ENCODE peak calls at places on chromosomes 1 and 21, in eight cellular contexts. D, I, X, H, Y, U, Q and V are unnamed samples.

GRCh38 chr1:223811634-223812101 is 34.1 kb downstream of the TP53BP2 start:
- DNase-seq in D (no peak), I (no peak), X (no peak), H (no peak), Y (peak; percentile 21), U (no peak), Q (peak; percentile 3), V (peak; percentile 48)

GRCh38 chr1:18316764-18317163 is 164.0 kb upstream of the KLHDC7A start:
- DNase-seq in D (no peak), I (no peak), X (no peak), H (no peak), Y (no peak), U (no peak), Q (no peak), V (no peak)

GRCh38 chr1:112704908-112705627 is 1.9 kb downstream of the RHOC start:
- DNase-seq in D (no peak), I (peak; percentile 73), X (peak; percentile 82), H (peak; percentile 67), Y (peak; percentile 89), U (peak; percentile 97), Q (peak; percentile 91), V (peak; percentile 99)

GRCh38 chr21:39036581-39036980 is 146.7 kb downstream of the PSMG1 start:
- DNase-seq in D (no peak), I (no peak), X (no peak), H (no peak), Y (no peak), U (no peak), Q (no peak), V (no peak)

GRCh38 chr1:61451214-61451968 is 273.6 kb downstream of the TM2D1 start:
- DNase-seq in D (no peak), I (no peak), X (no peak), H (no peak), Y (no peak), U (no peak), Q (no peak), V (no peak)

GRCh38 chr1:243957141-243957540 is 93.9 kb upstream of the ZBTB18 start:
- DNase-seq in D (no peak), I (no peak), X (no peak), H (no peak), Y (no peak), U (no peak), Q (no peak), V (no peak)

GRCh38 chr1:245516178-245516829 is 361.5 kb downstream of the KIF26B start:
- DNase-seq in D (no peak), I (no peak), X (no peak), H (no peak), Y (peak; percentile 41), U (no peak), Q (no peak), V (peak; percentile 86)

GRCh38 chr1:217425528-217425927 is 205.4 kb downstream of the GPATCH2 start:
- DNase-seq in D (no peak), I (no peak), X (no peak), H (no peak), Y (no peak), U (no peak), Q (no peak), V (no peak)

GRCh38 chr1:39305555-39305954 is 101.1 kb downstream of the MACF1 start:
- DNase-seq in D (no peak), I (no peak), X (no peak), H (no peak), Y (no peak), U (no peak), Q (no peak), V (no peak)

GRCh38 chr1:41006942-41007865 is 14.3 kb downstream of the SLFNL1 start:
- DNase-seq in D (no peak), I (no peak), X (no peak), H (no peak), Y (no peak), U (no peak), Q (no peak), V (no peak)

GRCh38 chr1:182586380-182586779 is 2.7 kb downstream of the RNASEL start:
- DNase-seq in D (no peak), I (no peak), X (no peak), H (no peak), Y (no peak), U (no peak), Q (no peak), V (no peak)

GRCh38 chr1:16430598-16430997 is 6.6 kb downstream of the SPATA21 start:
- DNase-seq in D (no peak), I (no peak), X (no peak), H (no peak), Y (peak; percentile 35), U (peak; percentile 69), Q (no peak), V (peak; percentile 23)

GRCh38 chr1:12616709-12617373 is 1.2 kb downstream of the DHRS3 start:
- DNase-seq in D (no peak), I (peak; percentile 81), X (no peak), H (no peak), Y (no peak), U (no peak), Q (no peak), V (no peak)

GRCh38 chr1:9717193-9718005 is 65.9 kb downstream of the PIK3CD start:
- DNase-seq in D (peak; percentile 74), I (no peak), X (no peak), H (peak; percentile 95), Y (peak; percentile 26), U (peak; percentile 78), Q (peak; percentile 72), V (peak; percentile 98)

GRCh38 chr21:31612889-31613785 is 46.4 kb upstream of the SOD1 start:
- DNase-seq in D (no peak), I (no peak), X (no peak), H (no peak), Y (peak; percentile 23), U (no peak), Q (no peak), V (peak; percentile 18)

GRCh38 chr1:8317647-8318360 is at the start of gene SLC45A1:
- DNase-seq in D (peak; percentile 56), I (peak; percentile 83), X (no peak), H (peak; percentile 84), Y (peak; percentile 43), U (peak; percentile 68), Q (peak; percentile 18), V (peak; percentile 37)

GRCh38 chr1:35442737-35443136 is 114.5 kb downstream of the KIAA0319L start:
- DNase-seq in D (peak; percentile 28), I (no peak), X (no peak), H (no peak), Y (no peak), U (no peak), Q (no peak), V (no peak)

GRCh38 chr1:79323240-79324025 is 316.9 kb upstream of the ADGRL4 start:
- DNase-seq in D (no peak), I (no peak), X (peak; percentile 99), H (no peak), Y (no peak), U (no peak), Q (no peak), V (no peak)

GRCh38 chr1:240094043-240094722 is 2.5 kb downstream of the FMN2 start:
- DNase-seq in D (no peak), I (no peak), X (no peak), H (no peak), Y (peak; percentile 73), U (no peak), Q (no peak), V (no peak)

GRCh38 chr1:43056460-43056859 is 97.8 kb upstream of the SLC2A1 start:
- DNase-seq in D (no peak), I (no peak), X (no peak), H (no peak), Y (no peak), U (no peak), Q (no peak), V (no peak)

GRCh38 chr1:234602334-234603220 is 7.4 kb downstream of the IRF2BP2 start:
- DNase-seq in D (no peak), I (no peak), X (peak; percentile 91), H (no peak), Y (peak; percentile 75), U (no peak), Q (peak; percentile 68), V (peak; percentile 82)

GRCh38 chr21:44891631-44892031 is 18.1 kb upstream of the PTTG1IP start:
- DNase-seq in D (no peak), I (peak; percentile 57), X (no peak), H (peak; percentile 50), Y (no peak), U (no peak), Q (no peak), V (no peak)

GRCh38 chr1:230381049-230381467 is 45.1 kb downstream of the PGBD5 start:
- DNase-seq in D (no peak), I (no peak), X (no peak), H (no peak), Y (no peak), U (no peak), Q (no peak), V (no peak)

GRCh38 chr1:203148127-203148526 is 20.6 kb downstream of the ADORA1 start:
- DNase-seq in D (no peak), I (no peak), X (no peak), H (no peak), Y (no peak), U (peak; percentile 63), Q (no peak), V (no peak)

GRCh38 chr1:209455133-209455532 is 128.4 kb upstream of the CAMK1G start:
- DNase-seq in D (no peak), I (no peak), X (no peak), H (no peak), Y (no peak), U (no peak), Q (no peak), V (no peak)

GRCh38 chr1:89721351-89721750 is 88.4 kb downstream of the LRRC8C start:
- DNase-seq in D (no peak), I (no peak), X (no peak), H (no peak), Y (no peak), U (no peak), Q (no peak), V (peak; percentile 51)

GRCh38 chr1:24018611-24019580 is 38.8 kb upstream of the SRSF10 start:
- DNase-seq in D (no peak), I (peak; percentile 96), X (peak; percentile 98), H (no peak), Y (peak; percentile 20), U (peak; percentile 50), Q (no peak), V (no peak)

GRCh38 chr1:31750858-31751638 is 13.1 kb downstream of the ADGRB2 start:
- DNase-seq in D (no peak), I (no peak), X (no peak), H (peak; percentile 65), Y (no peak), U (no peak), Q (no peak), V (peak; percentile 55)

GRCh38 chr1:18360251-18360650 is 120.5 kb upstream of the KLHDC7A start:
- DNase-seq in D (no peak), I (no peak), X (no peak), H (no peak), Y (no peak), U (no peak), Q (no peak), V (no peak)